ENCODE peak calls at places on chromosomes 7 and 10, in six cellular contexts. One of them, this sample, is unnamed.

GRCh38 chr10:123257904-123258303 is 103.7 kb downstream of the BUB3 start:
- DNase-seq in heart right ventricle: no peak
- DNase-seq in MM.1S: no peak
- DNase-seq in fibroblast of lung: no peak
- DNase-seq in brain microvascular endothelial cell: no peak
- DNase-seq in hepatocyte: no peak
- DNase-seq in this sample: no peak

GRCh38 chr10:48306870-48307531 is 524 bp downstream of the MAPK8 start:
- DNase-seq in heart right ventricle: peak
- DNase-seq in fibroblast of lung: peak
- DNase-seq in hepatocyte: peak
- DNase-seq in brain microvascular endothelial cell: peak
- DNase-seq in MM.1S: peak
- DNase-seq in this sample: no peak

GRCh38 chr7:143519411-143520131 is 41.9 kb downstream of the TAS2R41 start:
- DNase-seq in heart right ventricle: peak
- DNase-seq in fibroblast of lung: peak
- DNase-seq in brain microvascular endothelial cell: peak
- DNase-seq in hepatocyte: no peak
- DNase-seq in MM.1S: no peak
- DNase-seq in this sample: no peak

GRCh38 chr10:118915161-118915560 is 114.4 kb upstream of the NANOS1 start:
- DNase-seq in fibroblast of lung: no peak
- DNase-seq in hepatocyte: no peak
- DNase-seq in heart right ventricle: no peak
- DNase-seq in brain microvascular endothelial cell: no peak
- DNase-seq in MM.1S: no peak
- DNase-seq in this sample: no peak

GRCh38 chr7:28957064-28957821 is 887 bp downstream of the TRIL start:
- DNase-seq in hepatocyte: peak
- DNase-seq in brain microvascular endothelial cell: no peak
- DNase-seq in fibroblast of lung: peak
- DNase-seq in heart right ventricle: no peak
- DNase-seq in MM.1S: no peak
- DNase-seq in this sample: peak

GRCh38 chr10:68559872-68560200 is 301 bp upstream of the TET1 start:
- DNase-seq in heart right ventricle: no peak
- DNase-seq in hepatocyte: no peak
- DNase-seq in fibroblast of lung: no peak
- DNase-seq in brain microvascular endothelial cell: no peak
- DNase-seq in MM.1S: no peak
- DNase-seq in this sample: no peak

GRCh38 chr10:124296121-124296812 is 122.5 kb downstream of the OAT start:
- DNase-seq in fibroblast of lung: peak
- DNase-seq in MM.1S: no peak
- DNase-seq in brain microvascular endothelial cell: no peak
- DNase-seq in heart right ventricle: no peak
- DNase-seq in hepatocyte: peak
- DNase-seq in this sample: no peak

GRCh38 chr7:29369909-29370488 is 175.4 kb downstream of the CHN2 start:
- DNase-seq in brain microvascular endothelial cell: no peak
- DNase-seq in fibroblast of lung: peak
- DNase-seq in heart right ventricle: no peak
- DNase-seq in hepatocyte: peak
- DNase-seq in MM.1S: no peak
- DNase-seq in this sample: no peak

GRCh38 chr7:4416436-4417092 is 265.5 kb upstream of the FOXK1 start:
- DNase-seq in MM.1S: no peak
- DNase-seq in hepatocyte: peak
- DNase-seq in fibroblast of lung: peak
- DNase-seq in brain microvascular endothelial cell: peak
- DNase-seq in heart right ventricle: no peak
- DNase-seq in this sample: no peak

GRCh38 chr7:46363688-46364087 is 442.6 kb upstream of the IGFBP3 start:
- DNase-seq in heart right ventricle: no peak
- DNase-seq in hepatocyte: peak
- DNase-seq in fibroblast of lung: no peak
- DNase-seq in brain microvascular endothelial cell: no peak
- DNase-seq in MM.1S: no peak
- DNase-seq in this sample: no peak

GRCh38 chr7:35556532-35557471 is 138.1 kb downstream of the HERPUD2 start:
- DNase-seq in heart right ventricle: no peak
- DNase-seq in hepatocyte: peak
- DNase-seq in fibroblast of lung: no peak
- DNase-seq in brain microvascular endothelial cell: no peak
- DNase-seq in MM.1S: no peak
- DNase-seq in this sample: no peak

GRCh38 chr10:69710008-69710905 is 80.2 kb downstream of the FAM241B start:
- DNase-seq in heart right ventricle: no peak
- DNase-seq in hepatocyte: no peak
- DNase-seq in fibroblast of lung: no peak
- DNase-seq in MM.1S: no peak
- DNase-seq in brain microvascular endothelial cell: no peak
- DNase-seq in this sample: no peak

GRCh38 chr7:36945612-36946400 is 221.5 kb upstream of the AOAH start:
- DNase-seq in hepatocyte: peak
- DNase-seq in brain microvascular endothelial cell: no peak
- DNase-seq in MM.1S: peak
- DNase-seq in fibroblast of lung: no peak
- DNase-seq in heart right ventricle: peak
- DNase-seq in this sample: no peak

GRCh38 chr7:76272142-76272541 is 30.3 kb upstream of the HSPB1 start:
- DNase-seq in heart right ventricle: no peak
- DNase-seq in hepatocyte: no peak
- DNase-seq in fibroblast of lung: no peak
- DNase-seq in MM.1S: no peak
- DNase-seq in brain microvascular endothelial cell: no peak
- DNase-seq in this sample: no peak

GRCh38 chr7:76268376-76268775 is 34.1 kb upstream of the HSPB1 start:
- DNase-seq in MM.1S: no peak
- DNase-seq in fibroblast of lung: no peak
- DNase-seq in hepatocyte: no peak
- DNase-seq in brain microvascular endothelial cell: no peak
- DNase-seq in heart right ventricle: no peak
- DNase-seq in this sample: no peak

GRCh38 chr7:76269895-76270294 is 32.6 kb upstream of the HSPB1 start:
- DNase-seq in MM.1S: no peak
- DNase-seq in heart right ventricle: no peak
- DNase-seq in hepatocyte: no peak
- DNase-seq in fibroblast of lung: peak
- DNase-seq in brain microvascular endothelial cell: no peak
- DNase-seq in this sample: no peak

GRCh38 chr7:76273503-76273902 is 29.0 kb upstream of the HSPB1 start:
- DNase-seq in brain microvascular endothelial cell: no peak
- DNase-seq in MM.1S: no peak
- DNase-seq in fibroblast of lung: no peak
- DNase-seq in hepatocyte: no peak
- DNase-seq in heart right ventricle: no peak
- DNase-seq in this sample: no peak

DNA sequence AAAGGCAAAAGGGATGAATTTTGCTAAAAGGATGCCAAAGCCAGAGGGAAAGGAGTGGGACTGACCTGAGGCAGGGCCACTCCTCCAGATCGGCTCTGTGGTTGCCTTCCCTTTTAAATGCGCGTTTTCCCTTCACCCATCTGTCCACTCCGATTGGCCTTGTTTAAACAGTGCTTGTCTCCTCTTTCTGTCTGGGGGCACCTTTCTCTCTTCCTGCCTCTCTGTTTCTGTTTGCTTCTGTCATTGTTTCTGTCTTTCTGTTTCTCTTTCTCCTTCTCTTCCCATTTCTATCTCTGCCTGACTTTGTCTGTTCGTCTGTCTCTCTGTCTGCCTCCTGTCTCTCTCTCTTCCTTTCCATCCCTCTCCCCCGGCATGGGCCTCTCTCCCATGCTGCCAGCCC is 29.6 kb upstream of the HSPB1 start:
- DNase-seq in heart right ventricle: no peak
- DNase-seq in brain microvascular endothelial cell: no peak
- DNase-seq in fibroblast of lung: no peak
- DNase-seq in hepatocyte: no peak
- DNase-seq in MM.1S: peak
- DNase-seq in this sample: no peak
- H3K27ac ChIP-seq in heart right ventricle: no peak
- H3K27ac ChIP-seq in brain microvascular endothelial cell: no peak
- H3K27ac ChIP-seq in fibroblast of lung: no peak
- H3K27ac ChIP-seq in hepatocyte: no peak
- H3K27ac ChIP-seq in MM.1S: no peak
- H3K27ac ChIP-seq in this sample: no peak

DNA sequence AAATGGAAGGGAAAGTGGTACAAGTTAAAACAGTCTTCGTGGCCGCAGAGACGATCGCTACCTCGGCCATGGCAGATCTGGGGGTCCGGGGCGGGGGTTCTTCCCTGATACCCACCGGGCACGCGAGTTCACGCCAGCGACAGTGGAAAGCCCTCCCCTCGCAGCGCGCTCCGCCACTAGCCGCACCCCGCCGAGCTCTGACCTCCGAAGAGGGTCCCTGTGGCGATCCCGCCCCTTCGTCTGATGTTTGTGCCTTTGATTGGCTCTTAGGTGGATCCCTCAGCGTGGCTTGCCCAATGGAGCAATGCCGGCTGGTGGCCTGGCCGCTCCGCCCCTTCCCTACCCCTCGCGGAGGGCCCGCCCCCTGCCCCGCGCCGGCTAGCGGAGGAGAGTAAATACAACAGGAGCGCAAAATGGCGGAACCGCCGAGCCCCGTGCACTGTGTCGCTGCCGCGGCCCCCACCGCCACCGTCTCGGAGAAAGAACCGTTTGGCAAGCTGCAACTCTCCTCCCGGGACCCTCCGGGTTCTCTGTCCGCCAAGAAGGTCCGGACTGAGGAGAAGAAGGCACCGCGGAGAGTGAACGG is at the start of gene RSBN1L:
- DNase-seq in brain microvascular endothelial cell: peak
- DNase-seq in hepatocyte: peak
- DNase-seq in heart right ventricle: peak
- DNase-seq in fibroblast of lung: peak
- DNase-seq in MM.1S: peak
- DNase-seq in this sample: peak
- TF ChIP-seq CTCF in brain microvascular endothelial cell: peak
- TF ChIP-seq CTCF in hepatocyte: peak
- TF ChIP-seq CTCF in heart right ventricle: peak
- TF ChIP-seq CTCF in fibroblast of lung: peak
- TF ChIP-seq CTCF in MM.1S: peak
- TF ChIP-seq CTCF in this sample: peak

GRCh38 chr7:85736085-85736484 is 549.2 kb upstream of the SEMA3D start:
- DNase-seq in fibroblast of lung: no peak
- DNase-seq in MM.1S: no peak
- DNase-seq in heart right ventricle: no peak
- DNase-seq in brain microvascular endothelial cell: no peak
- DNase-seq in hepatocyte: no peak
- DNase-seq in this sample: no peak
- H3K27ac ChIP-seq in fibroblast of lung: no peak
- H3K27ac ChIP-seq in MM.1S: no peak
- H3K27ac ChIP-seq in heart right ventricle: no peak
- H3K27ac ChIP-seq in brain microvascular endothelial cell: no peak
- H3K27ac ChIP-seq in hepatocyte: no peak
- H3K27ac ChIP-seq in this sample: no peak

GRCh38 chr10:86971146-86971991 is 3.1 kb downstream of the ADIRF start:
- DNase-seq in hepatocyte: peak
- DNase-seq in MM.1S: peak
- DNase-seq in fibroblast of lung: peak
- DNase-seq in heart right ventricle: peak
- DNase-seq in brain microvascular endothelial cell: peak
- DNase-seq in this sample: peak
- TF ChIP-seq CTCF in hepatocyte: peak
- TF ChIP-seq CTCF in MM.1S: no peak
- TF ChIP-seq CTCF in fibroblast of lung: no peak
- TF ChIP-seq CTCF in heart right ventricle: no peak
- TF ChIP-seq CTCF in brain microvascular endothelial cell: peak
- TF ChIP-seq CTCF in this sample: no peak

GRCh38 chr7:113412410-113412809 is 294.1 kb upstream of the SMIM30 start:
- DNase-seq in heart right ventricle: no peak
- DNase-seq in brain microvascular endothelial cell: no peak
- DNase-seq in fibroblast of lung: no peak
- DNase-seq in MM.1S: no peak
- DNase-seq in hepatocyte: no peak
- DNase-seq in this sample: no peak
- H3K27ac ChIP-seq in heart right ventricle: no peak
- H3K27ac ChIP-seq in brain microvascular endothelial cell: no peak
- H3K27ac ChIP-seq in fibroblast of lung: no peak
- H3K27ac ChIP-seq in MM.1S: no peak
- H3K27ac ChIP-seq in hepatocyte: no peak
- H3K27ac ChIP-seq in this sample: no peak

GRCh38 chr10:93926613-93927012 is 32.8 kb downstream of the SLC35G1 start:
- DNase-seq in MM.1S: no peak
- DNase-seq in hepatocyte: no peak
- DNase-seq in brain microvascular endothelial cell: no peak
- DNase-seq in heart right ventricle: no peak
- DNase-seq in fibroblast of lung: peak
- DNase-seq in this sample: no peak

GRCh38 chr10:93916257-93917063 is 22.7 kb downstream of the SLC35G1 start:
- DNase-seq in brain microvascular endothelial cell: no peak
- DNase-seq in MM.1S: peak
- DNase-seq in fibroblast of lung: peak
- DNase-seq in hepatocyte: peak
- DNase-seq in heart right ventricle: no peak
- DNase-seq in this sample: no peak

GRCh38 chr10:93917064-93917391 is 23.2 kb downstream of the SLC35G1 start:
- DNase-seq in hepatocyte: peak
- DNase-seq in fibroblast of lung: no peak
- DNase-seq in MM.1S: no peak
- DNase-seq in heart right ventricle: no peak
- DNase-seq in brain microvascular endothelial cell: no peak
- DNase-seq in this sample: no peak

GRCh38 chr10:93917814-93918213 is 24.0 kb downstream of the SLC35G1 start:
- DNase-seq in hepatocyte: no peak
- DNase-seq in fibroblast of lung: no peak
- DNase-seq in brain microvascular endothelial cell: no peak
- DNase-seq in MM.1S: no peak
- DNase-seq in heart right ventricle: no peak
- DNase-seq in this sample: no peak

DNA sequence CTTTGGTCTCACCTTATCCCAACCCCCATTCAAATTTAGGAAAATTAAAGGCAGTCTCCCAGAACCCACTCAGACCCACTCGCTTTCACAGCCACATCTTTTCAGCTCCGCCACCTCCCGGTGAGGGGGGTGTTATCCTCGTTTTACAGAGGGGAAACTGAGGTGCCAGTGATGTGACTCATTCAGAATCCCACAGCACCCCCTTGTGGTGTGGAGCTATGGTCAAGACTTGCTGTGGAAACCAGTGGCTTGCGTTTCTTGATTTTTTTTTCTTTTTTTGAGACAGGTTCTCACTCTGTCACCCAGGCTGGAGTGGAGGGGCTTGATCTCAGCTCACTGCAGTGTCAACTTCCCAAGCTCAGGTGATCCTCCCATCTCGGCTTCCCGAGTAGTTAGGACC is 27.6 kb downstream of the SLC35G1 start:
- DNase-seq in fibroblast of lung: no peak
- DNase-seq in MM.1S: peak
- DNase-seq in hepatocyte: no peak
- DNase-seq in brain microvascular endothelial cell: no peak
- DNase-seq in heart right ventricle: no peak
- DNase-seq in this sample: no peak
- TF ChIP-seq CTCF in fibroblast of lung: peak
- TF ChIP-seq CTCF in MM.1S: peak
- TF ChIP-seq CTCF in hepatocyte: peak
- TF ChIP-seq CTCF in brain microvascular endothelial cell: peak
- TF ChIP-seq CTCF in heart right ventricle: peak
- TF ChIP-seq CTCF in this sample: peak